ENCODE peak calls at places on chromosomes 2 and 18, in eight cellular contexts. One of them, this sample, is unnamed.

GRCh38 chr2:23243258-23243657 is 141.7 kb upstream of the KLHL29 start:
- DNase-seq in globus pallidus: no peak
- DNase-seq in breast epithelium: no peak
- DNase-seq in stimulated activated CD8-positive, alpha-beta memory T cell treated with anti-CD3 and anti-CD28 coated beads, Interleukin-15, amount 100 ng/mL, for 1 hour: no peak
- DNase-seq in small intestine: no peak
- DNase-seq in activated naive CD4-positive, alpha-beta T cell treated with anti-CD3 and anti-CD28 coated beads, Interleukin-2, amount 10 ng/mL, durations not matched to agents 7 days and 5 days: no peak
- DNase-seq in SHP77 treated with DMSO at 0.1 percent for 48 hours: no peak
- DNase-seq in NCI-H1436: no peak
- DNase-seq in this sample: no peak

GRCh38 chr18:9796933-9797549 is 88.7 kb upstream of the TXNDC2 start:
- DNase-seq in globus pallidus: peak
- DNase-seq in breast epithelium: no peak
- DNase-seq in stimulated activated CD8-positive, alpha-beta memory T cell treated with anti-CD3 and anti-CD28 coated beads, Interleukin-15, amount 100 ng/mL, for 1 hour: no peak
- DNase-seq in small intestine: no peak
- DNase-seq in activated naive CD4-positive, alpha-beta T cell treated with anti-CD3 and anti-CD28 coated beads, Interleukin-2, amount 10 ng/mL, durations not matched to agents 7 days and 5 days: no peak
- DNase-seq in SHP77 treated with DMSO at 0.1 percent for 48 hours: peak
- DNase-seq in NCI-H1436: no peak
- DNase-seq in this sample: no peak

GRCh38 chr2:196696423-196697073 is 57.0 kb downstream of the CCDC150 start:
- DNase-seq in globus pallidus: no peak
- DNase-seq in breast epithelium: no peak
- DNase-seq in stimulated activated CD8-positive, alpha-beta memory T cell treated with anti-CD3 and anti-CD28 coated beads, Interleukin-15, amount 100 ng/mL, for 1 hour: no peak
- DNase-seq in small intestine: peak
- DNase-seq in activated naive CD4-positive, alpha-beta T cell treated with anti-CD3 and anti-CD28 coated beads, Interleukin-2, amount 10 ng/mL, durations not matched to agents 7 days and 5 days: no peak
- DNase-seq in SHP77 treated with DMSO at 0.1 percent for 48 hours: no peak
- DNase-seq in NCI-H1436: no peak
- DNase-seq in this sample: peak

GRCh38 chr2:66555511-66556324 is 120.8 kb downstream of the MEIS1 start:
- DNase-seq in globus pallidus: no peak
- DNase-seq in breast epithelium: no peak
- DNase-seq in stimulated activated CD8-positive, alpha-beta memory T cell treated with anti-CD3 and anti-CD28 coated beads, Interleukin-15, amount 100 ng/mL, for 1 hour: no peak
- DNase-seq in small intestine: no peak
- DNase-seq in activated naive CD4-positive, alpha-beta T cell treated with anti-CD3 and anti-CD28 coated beads, Interleukin-2, amount 10 ng/mL, durations not matched to agents 7 days and 5 days: no peak
- DNase-seq in SHP77 treated with DMSO at 0.1 percent for 48 hours: peak
- DNase-seq in NCI-H1436: no peak
- DNase-seq in this sample: no peak

GRCh38 chr2:229586746-229587705 is 127.3 kb downstream of the DNER start:
- DNase-seq in globus pallidus: peak
- DNase-seq in breast epithelium: peak
- DNase-seq in stimulated activated CD8-positive, alpha-beta memory T cell treated with anti-CD3 and anti-CD28 coated beads, Interleukin-15, amount 100 ng/mL, for 1 hour: no peak
- DNase-seq in small intestine: peak
- DNase-seq in activated naive CD4-positive, alpha-beta T cell treated with anti-CD3 and anti-CD28 coated beads, Interleukin-2, amount 10 ng/mL, durations not matched to agents 7 days and 5 days: peak
- DNase-seq in SHP77 treated with DMSO at 0.1 percent for 48 hours: no peak
- DNase-seq in NCI-H1436: peak
- DNase-seq in this sample: peak

GRCh38 chr2:223779877-223780276 is 57.5 kb downstream of the AP1S3 start:
- DNase-seq in globus pallidus: no peak
- DNase-seq in breast epithelium: no peak
- DNase-seq in stimulated activated CD8-positive, alpha-beta memory T cell treated with anti-CD3 and anti-CD28 coated beads, Interleukin-15, amount 100 ng/mL, for 1 hour: no peak
- DNase-seq in small intestine: peak
- DNase-seq in activated naive CD4-positive, alpha-beta T cell treated with anti-CD3 and anti-CD28 coated beads, Interleukin-2, amount 10 ng/mL, durations not matched to agents 7 days and 5 days: peak
- DNase-seq in SHP77 treated with DMSO at 0.1 percent for 48 hours: no peak
- DNase-seq in NCI-H1436: no peak
- DNase-seq in this sample: peak

GRCh38 chr18:74682141-74682997 is 84.7 kb downstream of the ZNF407 start:
- DNase-seq in globus pallidus: no peak
- DNase-seq in breast epithelium: no peak
- DNase-seq in stimulated activated CD8-positive, alpha-beta memory T cell treated with anti-CD3 and anti-CD28 coated beads, Interleukin-15, amount 100 ng/mL, for 1 hour: no peak
- DNase-seq in small intestine: no peak
- DNase-seq in activated naive CD4-positive, alpha-beta T cell treated with anti-CD3 and anti-CD28 coated beads, Interleukin-2, amount 10 ng/mL, durations not matched to agents 7 days and 5 days: no peak
- DNase-seq in SHP77 treated with DMSO at 0.1 percent for 48 hours: no peak
- DNase-seq in NCI-H1436: peak
- DNase-seq in this sample: no peak

GRCh38 chr2:96538487-96539214 is 2.1 kb downstream of the ARID5A start:
- DNase-seq in globus pallidus: peak
- DNase-seq in breast epithelium: peak
- DNase-seq in stimulated activated CD8-positive, alpha-beta memory T cell treated with anti-CD3 and anti-CD28 coated beads, Interleukin-15, amount 100 ng/mL, for 1 hour: peak
- DNase-seq in small intestine: peak
- DNase-seq in activated naive CD4-positive, alpha-beta T cell treated with anti-CD3 and anti-CD28 coated beads, Interleukin-2, amount 10 ng/mL, durations not matched to agents 7 days and 5 days: peak
- DNase-seq in SHP77 treated with DMSO at 0.1 percent for 48 hours: no peak
- DNase-seq in NCI-H1436: no peak
- DNase-seq in this sample: no peak

GRCh38 chr2:5673861-5674240 is 18.3 kb upstream of the SOX11 start:
- DNase-seq in globus pallidus: no peak
- DNase-seq in breast epithelium: no peak
- DNase-seq in stimulated activated CD8-positive, alpha-beta memory T cell treated with anti-CD3 and anti-CD28 coated beads, Interleukin-15, amount 100 ng/mL, for 1 hour: no peak
- DNase-seq in small intestine: no peak
- DNase-seq in activated naive CD4-positive, alpha-beta T cell treated with anti-CD3 and anti-CD28 coated beads, Interleukin-2, amount 10 ng/mL, durations not matched to agents 7 days and 5 days: no peak
- DNase-seq in SHP77 treated with DMSO at 0.1 percent for 48 hours: no peak
- DNase-seq in NCI-H1436: no peak
- DNase-seq in this sample: no peak

This sample was measured in HuH-7.5.